ENCODE peak calls at places on chromosomes 6 and 20, in five cellular contexts. K is upper lobe of left lung, M is prostate gland, Z is AG10803, Y is upper lobe of right lung. S is an unnamed sample.

GRCh38 chr6:168095171-168095691 is 16.2 kb upstream of the FRMD1 start:
- DNase-seq in K (no peak), M (no peak), Y (no peak), Z (no peak), S (no peak)

GRCh38 chr6:47671777-47672176 is 26.6 kb upstream of the ADGRF4 start:
- DNase-seq in K (no peak), Y (no peak), Z (no peak), M (no peak), S (no peak)

GRCh38 chr6:138521800-138522199 is 22.5 kb upstream of the NHSL1 start:
- DNase-seq in M (no peak), Y (no peak), K (no peak), Z (no peak), S (no peak)

GRCh38 chr20:3911956-3912355 is 22.8 kb downstream of the PANK2 start:
- DNase-seq in M (no peak), Z (no peak), K (peak; percentile 64), Y (no peak), S (no peak)

GRCh38 chr6:150712502-150713252 is 113.0 kb downstream of the PLEKHG1 start:
- DNase-seq in K (no peak), Z (no peak), Y (no peak), M (no peak), S (no peak)

GRCh38 chr6:139133272-139133671 is 1.6 kb upstream of the HECA start:
- DNase-seq in M (no peak), Y (no peak), K (no peak), Z (peak; percentile 28), S (no peak)

GRCh38 chr6:85756982-85757381 is 114.3 kb upstream of the SYNCRIP start:
- DNase-seq in Z (peak; percentile 29), M (no peak), K (no peak), Y (no peak), S (peak; percentile 6)

GRCh38 chr6:47536816-47537401 is 59.3 kb downstream of the CD2AP start:
- DNase-seq in M (no peak), K (no peak), Y (no peak), Z (no peak), S (no peak)

GRCh38 chr6:166296035-166296883 is 11.9 kb downstream of the PRR18 start:
- DNase-seq in Z (no peak), M (no peak), Y (no peak), K (no peak), S (no peak)

GRCh38 chr20:37270586-37271420 is 9.2 kb upstream of the GHRH start:
- DNase-seq in K (peak; percentile 52), M (no peak), Y (no peak), Z (no peak), S (peak; percentile 9)

GRCh38 chr20:10492844-10493243 is 57.7 kb downstream of the SLX4IP start:
- DNase-seq in Z (no peak), Y (no peak), M (no peak), K (no peak), S (no peak)

GRCh38 chr6:101397199-101397598 is 3.7 kb downstream of the GRIK2 start:
- DNase-seq in M (no peak), K (no peak), Z (peak; percentile 12), Y (no peak), S (peak; percentile 8)

GRCh38 chr20:58147628-58148370 is 80.7 kb downstream of the ANKRD60 start:
- DNase-seq in K (no peak), Z (no peak), M (no peak), Y (peak; percentile 44), S (no peak)

GRCh38 chr6:90293319-90293937 is 3.2 kb downstream of the BACH2 start:
- DNase-seq in Z (no peak), Y (no peak), K (no peak), M (no peak), S (no peak)

GRCh38 chr6:81003156-81003555 is 749.3 kb downstream of the TENT5A start:
- DNase-seq in K (no peak), Y (no peak), M (no peak), Z (peak; percentile 15), S (peak; percentile 1)

GRCh38 chr6:151437401-151437800 is 14.5 kb downstream of the RMND1 start:
- DNase-seq in M (no peak), K (no peak), Z (peak; percentile 24), Y (no peak), S (peak; percentile 47)

GRCh38 chr6:139641412-139641811 is 267.0 kb upstream of the CITED2 start:
- DNase-seq in K (no peak), Z (no peak), M (no peak), Y (no peak), S (no peak)

GRCh38 chr20:24364464-24364863 is 105.0 kb upstream of the SYNDIG1 start:
- DNase-seq in M (no peak), Z (no peak), Y (no peak), K (no peak), S (no peak)

GRCh38 chr6:157145656-157146285 is 177.5 kb downstream of the TMEM242 start:
- DNase-seq in Y (no peak), M (no peak), K (peak; percentile 48), Z (no peak), S (peak; percentile 73)

GRCh38 chr20:44701889-44702288 is 13.3 kb upstream of the CCN5 start:
- DNase-seq in Y (no peak), K (no peak), Z (no peak), M (no peak), S (no peak)

GRCh38 chr20:62500237-62500864 is 24.6 kb upstream of the GATA5 start:
- DNase-seq in K (peak; percentile 78), Y (peak; percentile 89), M (peak; percentile 52), Z (peak; percentile 36), S (peak; percentile 78)

GRCh38 chr6:126880926-126881325 is 237.5 kb upstream of the RSPO3 start:
- DNase-seq in Y (no peak), K (no peak), Z (no peak), M (no peak), S (no peak)

GRCh38 chr6:134984821-134985220 is 34.9 kb upstream of the ALDH8A1 start:
- DNase-seq in K (no peak), M (no peak), Y (no peak), Z (peak; percentile 40), S (peak; percentile 18)

GRCh38 chr6:158125271-158125670 is 42.8 kb downstream of the SERAC1 start:
- DNase-seq in Y (no peak), Z (no peak), K (no peak), M (no peak), S (no peak)

GRCh38 chr20:48777005-48777404 is 50.8 kb downstream of the PREX1 start:
- DNase-seq in M (no peak), Y (no peak), Z (no peak), K (peak; percentile 62), S (no peak)

GRCh38 chr20:57451759-57452661 is 60.8 kb downstream of the RBM38 start:
- DNase-seq in Y (no peak), Z (peak; percentile 45), K (no peak), M (no peak), S (peak; percentile 18)

GRCh38 chr20:46311039-46311650 is 2.8 kb upstream of the CDH22 start:
- DNase-seq in Y (no peak), Z (no peak), K (no peak), M (peak; percentile 60), S (peak; percentile 13)

GRCh38 chr6:42084889-42085288 is 34.6 kb downstream of the TAF8 start:
- DNase-seq in M (no peak), K (no peak), Z (no peak), Y (no peak), S (peak; percentile 59)
- TF ChIP-seq CTCF in M (no peak), K (no peak), Z (no peak), Y (no peak), S (no peak)

GRCh38 chr6:5746392-5747140 is 260.2 kb downstream of the NRN1 start:
- DNase-seq in Z (peak; percentile 38), M (no peak), Y (no peak), K (no peak), S (peak; percentile 32)
- H3K4me3 ChIP-seq in Z (no peak overlapping the region), M (no peak overlapping the region), Y (no peak overlapping the region), K (no peak overlapping the region), S (no peak overlapping the region)

DNA sequence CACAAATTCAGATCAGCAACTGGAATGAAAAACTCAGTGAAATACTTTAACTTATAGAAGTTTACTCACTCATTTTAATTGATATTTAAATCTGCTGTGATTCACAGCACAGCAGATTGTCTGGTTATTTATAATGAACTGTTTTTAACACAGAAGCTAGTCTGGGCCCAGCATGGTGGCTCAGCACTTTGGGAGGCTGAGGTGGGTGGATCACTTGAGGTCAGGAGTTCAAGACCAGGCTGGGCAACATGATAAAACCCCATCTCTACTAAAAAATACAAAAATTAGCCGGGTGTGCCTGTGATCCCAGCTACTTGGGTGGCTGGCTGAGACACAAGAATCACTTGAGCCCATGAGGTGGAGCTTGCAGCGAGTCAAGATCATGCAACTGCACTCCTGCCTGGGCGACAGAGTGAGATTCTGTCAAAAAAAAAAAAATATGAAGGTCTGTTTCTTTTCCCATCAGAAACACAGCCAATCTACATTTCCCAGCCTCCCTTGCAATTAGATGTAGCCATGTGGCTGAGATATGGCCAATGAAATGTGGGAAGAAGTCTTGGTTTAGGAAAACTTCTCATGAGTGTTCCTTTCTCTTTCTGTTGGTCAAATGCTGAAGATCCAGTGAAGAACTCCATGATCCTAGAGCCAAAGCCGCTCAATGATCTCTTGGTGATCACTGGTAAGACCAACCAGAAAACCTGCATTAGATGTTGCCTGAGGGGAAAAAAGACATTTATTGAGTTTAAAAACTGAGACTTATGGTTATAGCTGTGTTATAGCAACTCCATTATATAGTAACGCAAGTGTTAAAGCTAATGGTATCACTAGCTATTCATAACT is 31.3 kb upstream of the BTN3A2 start:
- DNase-seq in K (no peak), Z (no peak), M (no peak), Y (no peak), S (no peak)
- TF ChIP-seq CTCF in K (no peak), Z (no peak), M (no peak), Y (no peak), S (no peak)

DNA sequence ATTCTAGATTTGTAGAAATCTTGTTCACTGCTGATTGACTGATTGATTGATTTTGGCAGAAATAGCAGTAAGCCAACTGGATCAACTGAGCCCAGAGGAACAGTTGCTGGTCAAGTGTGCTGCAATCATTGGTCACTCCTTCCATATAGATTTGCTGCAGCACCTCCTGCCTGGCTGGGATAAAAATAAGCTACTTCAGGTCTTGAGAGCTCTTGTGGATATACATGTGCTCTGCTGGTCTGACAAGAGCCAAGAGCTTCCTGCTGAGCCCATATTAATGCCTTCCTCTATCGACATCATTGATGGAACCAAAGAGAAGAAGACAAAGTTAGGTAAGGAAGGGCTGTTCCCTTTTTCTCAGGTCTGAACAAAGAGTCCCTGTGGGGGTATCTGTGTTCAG is 31.2 kb downstream of the TREML1 start:
- DNase-seq in M (no peak), K (peak; percentile 36), Y (no peak), Z (no peak), S (no peak)
- H3K4me3 ChIP-seq in M (no peak overlapping the region), K (no peak overlapping the region), Y (no peak overlapping the region), Z (no peak overlapping the region), S (no peak overlapping the region)

GRCh38 chr6:4023240-4023639 is 55.7 kb downstream of the FAM217A start:
- DNase-seq in Y (no peak), K (no peak), M (no peak), Z (peak; percentile 33), S (no peak)

GRCh38 chr6:4021862-4022715 is 56.8 kb downstream of the FAM217A start:
- DNase-seq in Z (peak; percentile 23), M (no peak), Y (no peak), K (no peak), S (no peak)

GRCh38 chr6:4018194-4019111 is 60.5 kb downstream of the FAM217A start:
- DNase-seq in Y (peak; percentile 98), Z (peak; percentile 92), M (peak; percentile 93), K (peak; percentile 95), S (peak; percentile 98)

GRCh38 chr6:4020822-4021132 is 58.2 kb downstream of the FAM217A start:
- DNase-seq in Y (no peak), M (no peak), Z (no peak), K (no peak), S (no peak)

GRCh38 chr6:4021133-4021861 is 57.6 kb downstream of the FAM217A start:
- DNase-seq in Y (peak; percentile 98), Z (peak; percentile 97), K (peak; percentile 98), M (peak; percentile 95), S (peak; percentile 98)
- TF ChIP-seq CTCF in Y (peak; percentile 43), Z (peak; percentile 27), K (peak; percentile 36), M (peak; percentile 30), S (peak; percentile 25)

S was measured in foreskin fibroblast.